ENCODE peak calls at places on chromosomes 1 and 21, in four cellular contexts. One of them, this sample, is unnamed.

GRCh38 chr21:25837545-25838263 is 102.9 kb downstream of the GABPA start:
- DNase-seq in BJ: no peak
- DNase-seq in uterus: no peak
- DNase-seq in kidney epithelial cell: no peak
- DNase-seq in this sample: peak

GRCh38 chr1:171457412-171457811 is 27.9 kb upstream of the PRRC2C start:
- DNase-seq in uterus: no peak
- DNase-seq in BJ: no peak
- DNase-seq in kidney epithelial cell: no peak
- DNase-seq in this sample: no peak

GRCh38 chr1:47608296-47608875 is 170.5 kb downstream of the FOXD2 start:
- DNase-seq in BJ: no peak
- DNase-seq in uterus: no peak
- DNase-seq in kidney epithelial cell: no peak
- DNase-seq in this sample: no peak

GRCh38 chr1:154405762-154406571 is 824 bp downstream of the IL6R start:
- DNase-seq in uterus: peak
- DNase-seq in kidney epithelial cell: no peak
- DNase-seq in BJ: no peak
- DNase-seq in this sample: no peak

GRCh38 chr1:10471411-10472219 is 714 bp downstream of the DFFA start:
- DNase-seq in BJ: no peak
- DNase-seq in uterus: no peak
- DNase-seq in kidney epithelial cell: no peak
- DNase-seq in this sample: no peak

GRCh38 chr1:22884806-22885559 is 87.7 kb downstream of the LACTBL1 start:
- DNase-seq in uterus: no peak
- DNase-seq in kidney epithelial cell: no peak
- DNase-seq in BJ: no peak
- DNase-seq in this sample: no peak

GRCh38 chr1:199073166-199073565 is 434.3 kb downstream of the PTPRC start:
- DNase-seq in kidney epithelial cell: no peak
- DNase-seq in BJ: no peak
- DNase-seq in uterus: no peak
- DNase-seq in this sample: no peak

GRCh38 chr21:37555672-37556261 is 189.2 kb downstream of the DYRK1A start:
- DNase-seq in uterus: no peak
- DNase-seq in BJ: no peak
- DNase-seq in kidney epithelial cell: no peak
- DNase-seq in this sample: no peak

GRCh38 chr1:63022319-63022718 is 238.4 kb downstream of the ATG4C start:
- DNase-seq in uterus: no peak
- DNase-seq in BJ: no peak
- DNase-seq in kidney epithelial cell: no peak
- DNase-seq in this sample: no peak

GRCh38 chr1:30650038-30650958 is 73.1 kb downstream of the MATN1 start:
- DNase-seq in BJ: no peak
- DNase-seq in kidney epithelial cell: no peak
- DNase-seq in uterus: no peak
- DNase-seq in this sample: no peak

GRCh38 chr1:228837817-228838716 is 102.8 kb downstream of the RHOU start:
- DNase-seq in uterus: peak
- DNase-seq in BJ: peak
- DNase-seq in kidney epithelial cell: peak
- DNase-seq in this sample: peak

GRCh38 chr1:4045397-4046010 is 145.4 kb upstream of the C1orf174 start:
- DNase-seq in kidney epithelial cell: no peak
- DNase-seq in BJ: no peak
- DNase-seq in uterus: no peak
- DNase-seq in this sample: no peak

GRCh38 chr1:43306688-43307457 is 6.1 kb downstream of the TIE1 start:
- DNase-seq in kidney epithelial cell: no peak
- DNase-seq in uterus: no peak
- DNase-seq in BJ: no peak
- DNase-seq in this sample: no peak

GRCh38 chr1:246588322-246588721 is 22.1 kb downstream of the CNST start:
- DNase-seq in BJ: no peak
- DNase-seq in kidney epithelial cell: no peak
- DNase-seq in uterus: no peak
- DNase-seq in this sample: no peak

GRCh38 chr1:145872421-145872891 is 13.2 kb downstream of the ANKRD35 start:
- DNase-seq in kidney epithelial cell: no peak
- DNase-seq in BJ: no peak
- DNase-seq in uterus: peak
- DNase-seq in this sample: no peak

GRCh38 chr1:183416850-183417690 is 1.1 kb downstream of the NMNAT2 start:
- DNase-seq in uterus: peak
- DNase-seq in BJ: no peak
- DNase-seq in kidney epithelial cell: no peak
- DNase-seq in this sample: no peak

GRCh38 chr1:201307239-201307638 is 23.9 kb downstream of the PKP1 start:
- DNase-seq in BJ: no peak
- DNase-seq in uterus: no peak
- DNase-seq in kidney epithelial cell: no peak
- DNase-seq in this sample: no peak

GRCh38 chr1:235315173-235315572 is 12.8 kb downstream of the ARID4B start:
- DNase-seq in BJ: no peak
- DNase-seq in kidney epithelial cell: no peak
- DNase-seq in uterus: no peak
- DNase-seq in this sample: no peak

GRCh38 chr1:235315735-235316134 is 12.2 kb downstream of the ARID4B start:
- DNase-seq in kidney epithelial cell: no peak
- DNase-seq in uterus: no peak
- DNase-seq in BJ: no peak
- DNase-seq in this sample: no peak

GRCh38 chr1:235317179-235317578 is 10.8 kb downstream of the ARID4B start:
- DNase-seq in kidney epithelial cell: no peak
- DNase-seq in BJ: no peak
- DNase-seq in uterus: no peak
- DNase-seq in this sample: no peak

GRCh38 chr1:235313262-235313661 is 14.7 kb downstream of the ARID4B start:
- DNase-seq in uterus: no peak
- DNase-seq in kidney epithelial cell: no peak
- DNase-seq in BJ: no peak
- DNase-seq in this sample: no peak

GRCh38 chr1:235313931-235314678 is 13.9 kb downstream of the ARID4B start:
- DNase-seq in kidney epithelial cell: no peak
- DNase-seq in uterus: no peak
- DNase-seq in BJ: no peak
- DNase-seq in this sample: no peak
- H3K4me3 ChIP-seq in kidney epithelial cell: no peak
- H3K4me3 ChIP-seq in uterus: no peak
- H3K4me3 ChIP-seq in BJ: no peak
- H3K4me3 ChIP-seq in this sample: no peak

GRCh38 chr1:165376041-165376810 is 19.7 kb upstream of the LMX1A start:
- DNase-seq in BJ: peak
- DNase-seq in kidney epithelial cell: peak
- DNase-seq in uterus: peak
- DNase-seq in this sample: peak
- H3K4me3 ChIP-seq in BJ: peak
- H3K4me3 ChIP-seq in kidney epithelial cell: no peak
- H3K4me3 ChIP-seq in uterus: peak
- H3K4me3 ChIP-seq in this sample: peak

GRCh38 chr1:234722904-234723588 is 113.1 kb upstream of the IRF2BP2 start:
- DNase-seq in uterus: peak
- DNase-seq in BJ: peak
- DNase-seq in kidney epithelial cell: peak
- DNase-seq in this sample: no peak
- H3K4me3 ChIP-seq in uterus: no peak
- H3K4me3 ChIP-seq in BJ: no peak
- H3K4me3 ChIP-seq in kidney epithelial cell: no peak
- H3K4me3 ChIP-seq in this sample: peak

DNA sequence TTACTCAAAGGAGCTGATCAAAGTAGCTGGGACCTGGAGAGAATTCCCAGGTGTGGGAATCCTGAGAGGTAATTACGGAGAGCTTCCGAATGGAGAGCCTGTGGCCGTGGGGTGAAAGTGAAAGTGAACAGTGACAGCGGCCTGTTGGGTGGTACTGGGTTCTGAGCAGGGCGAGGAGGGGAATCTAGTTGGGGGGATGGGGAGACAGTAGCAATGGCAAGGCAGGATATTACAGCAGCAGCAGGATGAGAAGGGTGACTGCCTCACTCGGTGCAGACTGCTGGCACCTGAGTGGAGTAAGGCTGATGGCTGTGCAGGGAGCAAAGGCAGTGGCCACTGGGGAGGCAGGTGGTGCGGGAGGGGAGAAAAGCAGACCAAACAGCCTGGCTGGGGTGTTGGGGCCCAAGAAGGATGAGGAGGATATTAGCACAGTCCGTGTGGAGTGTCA is 70.3 kb upstream of the PRDX6 start:
- DNase-seq in kidney epithelial cell: no peak
- DNase-seq in BJ: no peak
- DNase-seq in uterus: no peak
- DNase-seq in this sample: no peak
- H3K4me3 ChIP-seq in kidney epithelial cell: no peak
- H3K4me3 ChIP-seq in BJ: no peak
- H3K4me3 ChIP-seq in uterus: no peak
- H3K4me3 ChIP-seq in this sample: no peak

GRCh38 chr21:42664614-42665013 is 11.2 kb downstream of the PDE9A start:
- DNase-seq in BJ: no peak
- DNase-seq in kidney epithelial cell: no peak
- DNase-seq in uterus: no peak
- DNase-seq in this sample: no peak

GRCh38 chr21:42666023-42666747 is 12.8 kb downstream of the PDE9A start:
- DNase-seq in BJ: no peak
- DNase-seq in kidney epithelial cell: no peak
- DNase-seq in uterus: no peak
- DNase-seq in this sample: no peak

GRCh38 chr21:42665026-42665425 is 11.6 kb downstream of the PDE9A start:
- DNase-seq in kidney epithelial cell: no peak
- DNase-seq in BJ: no peak
- DNase-seq in uterus: no peak
- DNase-seq in this sample: no peak

GRCh38 chr21:42666918-42667317 is 13.5 kb downstream of the PDE9A start:
- DNase-seq in kidney epithelial cell: no peak
- DNase-seq in uterus: no peak
- DNase-seq in BJ: no peak
- DNase-seq in this sample: no peak

DNA sequence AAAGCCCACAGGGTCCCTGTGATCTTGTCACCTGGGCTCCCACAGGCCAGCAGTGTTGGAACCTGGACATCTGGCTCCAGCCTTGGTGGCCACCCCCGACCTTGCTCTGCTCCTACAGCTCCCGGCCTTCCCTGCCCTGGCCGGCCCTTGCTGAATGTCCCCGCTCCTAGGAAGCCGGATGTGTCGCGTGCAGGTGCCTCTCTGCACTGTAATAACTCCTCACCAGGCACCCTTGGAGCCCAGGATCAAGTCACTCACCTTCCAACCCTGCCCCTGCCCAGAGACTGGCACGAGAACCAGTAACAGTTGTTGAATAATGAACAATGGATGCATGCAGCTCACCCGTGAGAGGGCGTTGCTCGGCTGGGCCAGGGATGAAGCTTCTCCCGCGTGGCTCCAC is 12.1 kb downstream of the PDE9A start:
- DNase-seq in uterus: no peak
- DNase-seq in kidney epithelial cell: no peak
- DNase-seq in BJ: no peak
- DNase-seq in this sample: no peak
- H3K4me3 ChIP-seq in uterus: no peak
- H3K4me3 ChIP-seq in kidney epithelial cell: no peak
- H3K4me3 ChIP-seq in BJ: no peak
- H3K4me3 ChIP-seq in this sample: no peak

GRCh38 chr1:87336623-87337067 is 8.0 kb downstream of the LMO4 start:
- DNase-seq in BJ: no peak
- DNase-seq in kidney epithelial cell: no peak
- DNase-seq in uterus: no peak
- DNase-seq in this sample: no peak
- H3K4me3 ChIP-seq in BJ: no peak
- H3K4me3 ChIP-seq in kidney epithelial cell: no peak
- H3K4me3 ChIP-seq in uterus: no peak
- H3K4me3 ChIP-seq in this sample: no peak

GRCh38 chr1:27645071-27645415 is 10.1 kb upstream of the FGR start:
- DNase-seq in uterus: no peak
- DNase-seq in kidney epithelial cell: no peak
- DNase-seq in BJ: no peak
- DNase-seq in this sample: no peak

GRCh38 chr1:27647328-27647727 is 12.3 kb upstream of the FGR start:
- DNase-seq in kidney epithelial cell: no peak
- DNase-seq in uterus: no peak
- DNase-seq in BJ: no peak
- DNase-seq in this sample: no peak

GRCh38 chr1:27646676-27647075 is 11.7 kb upstream of the FGR start:
- DNase-seq in kidney epithelial cell: no peak
- DNase-seq in BJ: no peak
- DNase-seq in uterus: no peak
- DNase-seq in this sample: no peak

GRCh38 chr1:27643626-27644368 is 8.8 kb upstream of the FGR start:
- DNase-seq in BJ: no peak
- DNase-seq in kidney epithelial cell: no peak
- DNase-seq in uterus: peak
- DNase-seq in this sample: no peak

GRCh38 chr1:27644369-27645070 is 9.5 kb upstream of the FGR start:
- DNase-seq in BJ: no peak
- DNase-seq in kidney epithelial cell: no peak
- DNase-seq in uterus: no peak
- DNase-seq in this sample: no peak
- H3K4me3 ChIP-seq in BJ: no peak
- H3K4me3 ChIP-seq in kidney epithelial cell: no peak
- H3K4me3 ChIP-seq in uterus: no peak
- H3K4me3 ChIP-seq in this sample: no peak

GRCh38 chr1:54888080-54888733 is 1.2 kb upstream of the DHCR24 start:
- DNase-seq in uterus: no peak
- DNase-seq in BJ: no peak
- DNase-seq in kidney epithelial cell: no peak
- DNase-seq in this sample: no peak
- H3K4me3 ChIP-seq in uterus: no peak
- H3K4me3 ChIP-seq in BJ: no peak
- H3K4me3 ChIP-seq in kidney epithelial cell: no peak
- H3K4me3 ChIP-seq in this sample: peak

This sample was measured in HFF-Myc.